ENCODE peak calls at places on chromosomes 5 and 9, in four cellular contexts. F, L, V and A are unnamed samples. For H3K9me3 and H3K4me1, the result is how much of the 10 kb centered on the place peaks cover.

GRCh38 chr5:37132646-37133045 is 116.5 kb downstream of the CPLANE1 start:
- DNase-seq in F (no peak), L (no peak), V (no peak), A (no peak)

GRCh38 chr5:59042201-59042600 is 459.3 kb downstream of the RAB3C start:
- DNase-seq in F (no peak), L (no peak), V (no peak), A (no peak)

GRCh38 chr5:123119334-123119986 is 30.4 kb downstream of the PRDM6 start:
- DNase-seq in L (peak), F (no peak), V (no peak), A (no peak)

GRCh38 chr9:20566401-20566800 is 55.9 kb downstream of the MLLT3 start:
- DNase-seq in L (no peak), F (no peak), V (no peak), A (no peak)

GRCh38 chr5:139657363-139658321 is 9.5 kb downstream of the CXXC5 start:
- DNase-seq in L (no peak), V (no peak), F (no peak), A (no peak)

GRCh38 chr5:161149078-161149477 is 297.1 kb upstream of the ATP10B start:
- DNase-seq in L (no peak), F (no peak), V (no peak), A (no peak)

GRCh38 chr5:172479034-172479783 is 24.9 kb upstream of the SH3PXD2B start:
- DNase-seq in V (peak), F (peak), L (peak), A (peak)

GRCh38 chr9:137176302-137177182 is 4.7 kb upstream of the TMEM210 start:
- DNase-seq in L (peak), F (peak), V (peak), A (peak)

GRCh38 chr9:101427337-101427736 is 8.2 kb downstream of the ALDOB start:
- DNase-seq in V (no peak), L (no peak), F (no peak), A (no peak)

GRCh38 chr9:11194249-11194648 is 581.4 kb upstream of the PTPRD start:
- DNase-seq in V (no peak), F (peak), L (no peak), A (no peak)

GRCh38 chr9:11192993-11193392 is 580.2 kb upstream of the PTPRD start:
- DNase-seq in V (no peak), L (no peak), F (no peak), A (no peak)

GRCh38 chr9:11190719-11191118 is 577.9 kb upstream of the PTPRD start:
- DNase-seq in F (no peak), V (no peak), L (no peak), A (no peak)
- H3K9me3 ChIP-seq in F (under half), V (under half), L (under half), A (under half)

DNA sequence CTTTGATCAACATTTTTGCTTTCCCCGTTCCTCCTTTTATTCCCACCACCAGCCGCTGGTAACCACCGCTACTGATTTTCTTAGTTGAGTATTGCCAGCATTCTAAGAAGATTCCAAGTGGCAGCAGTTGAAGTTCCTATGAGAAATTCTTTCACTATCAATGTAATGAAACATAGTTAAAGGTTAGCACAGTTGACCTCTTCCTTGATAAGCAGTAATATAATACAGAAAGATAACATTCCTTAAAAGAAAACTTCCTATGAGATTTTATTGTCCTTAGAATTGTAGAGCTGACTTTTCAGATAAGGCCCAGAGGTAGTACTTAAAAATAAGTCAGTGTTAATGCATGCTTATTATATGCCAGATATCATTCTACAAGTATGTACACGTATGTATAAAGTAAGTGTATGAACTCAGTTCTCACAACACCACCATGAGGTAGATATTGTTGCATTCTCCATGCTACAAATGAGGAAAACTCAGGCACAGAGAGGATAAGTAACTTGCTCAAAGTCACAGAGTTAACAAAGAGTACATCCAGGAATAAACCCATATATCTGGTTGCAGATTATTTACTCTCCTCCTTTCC is 15.3 kb downstream of the AP3S1 start:
- DNase-seq in F (no peak), L (peak), V (no peak), A (no peak)
- H3K4me3 ChIP-seq in F (no peak), L (no peak), V (no peak), A (no peak)

DNA sequence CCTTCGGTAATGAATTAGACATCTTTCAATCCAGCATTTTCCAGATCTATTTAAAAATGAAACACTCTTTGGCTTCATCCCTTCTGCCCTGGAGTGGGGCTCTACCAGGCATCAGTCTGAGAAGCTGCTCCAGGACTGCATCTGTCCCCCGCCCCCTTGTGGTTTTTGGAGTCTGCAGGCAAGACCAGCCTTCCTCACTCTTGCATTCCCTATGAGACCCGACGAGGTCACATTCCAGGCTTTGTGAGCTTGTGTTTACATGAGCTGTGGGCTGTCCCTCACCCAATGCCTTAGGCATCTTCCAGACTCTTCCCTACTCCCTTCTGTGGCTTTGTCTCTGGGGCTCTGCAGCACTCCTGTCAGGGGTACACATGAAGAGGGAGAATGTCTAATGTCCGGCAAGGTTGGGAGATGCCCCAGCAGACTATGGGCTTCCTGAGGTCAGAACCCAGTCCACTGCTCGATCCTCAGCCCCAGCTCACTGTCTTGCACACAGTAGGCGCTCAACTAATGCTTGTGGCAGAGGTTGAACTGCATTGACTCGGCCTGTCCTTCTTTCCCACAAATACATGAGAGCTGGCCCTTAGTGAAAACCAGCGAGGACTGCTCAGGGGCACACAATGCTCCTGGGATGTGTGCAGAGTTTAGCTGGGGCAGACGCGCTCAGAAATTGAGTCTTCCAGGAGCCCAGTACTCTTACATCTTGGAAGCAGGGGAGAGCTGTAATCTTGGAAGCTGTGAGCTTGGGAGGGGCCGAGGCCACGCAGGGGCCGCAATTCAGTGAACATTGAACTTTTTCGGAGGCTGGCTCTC is 11.6 kb upstream of the GADD45G start:
- DNase-seq in V (no peak), F (no peak), L (peak), A (no peak)
- H3K4me1 ChIP-seq in V (under half), F (under half), L (under half), A (under half)

GRCh38 chr5:61082516-61083280 is 79.6 kb downstream of the SMIM15 start:
- DNase-seq in L (no peak), V (no peak), F (no peak), A (no peak)

GRCh38 chr5:61087921-61088320 is 74.3 kb downstream of the SMIM15 start:
- DNase-seq in F (no peak), L (no peak), V (no peak), A (no peak)

GRCh38 chr5:61085885-61086284 is 76.4 kb downstream of the SMIM15 start:
- DNase-seq in V (no peak), F (no peak), L (no peak), A (no peak)

GRCh38 chr5:61089351-61089750 is 72.9 kb downstream of the SMIM15 start:
- DNase-seq in V (no peak), F (no peak), L (no peak), A (no peak)

DNA sequence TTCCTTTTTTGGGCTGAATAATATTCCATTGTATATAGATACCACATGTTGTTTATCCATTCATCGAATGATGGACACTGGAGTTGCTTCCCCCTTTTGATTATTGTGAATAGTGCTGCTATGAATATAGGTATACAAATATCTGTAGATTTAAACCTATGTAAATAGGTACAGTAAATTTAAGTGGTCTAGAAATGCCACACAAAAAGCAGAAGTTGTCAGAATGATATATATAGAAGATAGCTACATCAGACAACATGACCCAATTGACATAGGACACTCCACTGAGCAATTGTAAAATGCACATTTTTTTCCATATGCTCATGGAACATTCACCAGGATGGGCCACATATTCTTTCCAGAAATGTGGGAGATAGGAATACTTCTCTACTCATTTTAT is 77.6 kb downstream of the SMIM15 start:
- DNase-seq in F (no peak), V (no peak), L (no peak), A (no peak)
- H3K9me3 ChIP-seq in F (under half), V (under half), L (under half), A (under half)

GRCh38 chr9:35948901-35949318 is 9.0 kb downstream of the OR2S2 start:
- DNase-seq in V (no peak), F (no peak), L (no peak), A (peak)

GRCh38 chr9:35952526-35953191 is 5.3 kb downstream of the OR2S2 start:
- DNase-seq in V (no peak), F (no peak), L (no peak), A (no peak)

GRCh38 chr9:35945341-35946018 is 12.5 kb downstream of the OR2S2 start:
- DNase-seq in L (peak), V (peak), F (peak), A (peak)

GRCh38 chr9:35951736-35952135 is 6.2 kb downstream of the OR2S2 start:
- DNase-seq in L (no peak), F (no peak), V (no peak), A (no peak)

DNA sequence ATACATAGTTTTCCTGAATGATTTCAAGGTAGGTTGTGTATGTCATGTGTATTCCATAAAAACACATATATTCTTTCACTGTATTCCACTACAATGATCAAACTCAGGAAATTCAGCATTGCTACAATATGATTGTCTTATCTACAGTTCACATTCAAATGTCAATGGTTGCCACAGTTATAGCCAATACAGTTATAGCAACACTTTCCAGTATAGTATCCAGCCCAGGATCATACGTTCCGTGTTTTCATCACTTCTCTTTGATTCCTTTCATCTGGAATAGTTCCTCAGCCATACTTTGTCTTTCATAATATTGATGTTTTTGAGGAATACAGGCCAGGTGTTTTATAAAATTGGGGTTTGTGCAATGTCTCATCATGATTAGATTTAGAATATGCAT is 9.5 kb downstream of the OR2S2 start:
- DNase-seq in L (no peak), V (no peak), F (no peak), A (no peak)
- H3K4me3 ChIP-seq in L (no peak), V (no peak), F (no peak), A (no peak)

DNA sequence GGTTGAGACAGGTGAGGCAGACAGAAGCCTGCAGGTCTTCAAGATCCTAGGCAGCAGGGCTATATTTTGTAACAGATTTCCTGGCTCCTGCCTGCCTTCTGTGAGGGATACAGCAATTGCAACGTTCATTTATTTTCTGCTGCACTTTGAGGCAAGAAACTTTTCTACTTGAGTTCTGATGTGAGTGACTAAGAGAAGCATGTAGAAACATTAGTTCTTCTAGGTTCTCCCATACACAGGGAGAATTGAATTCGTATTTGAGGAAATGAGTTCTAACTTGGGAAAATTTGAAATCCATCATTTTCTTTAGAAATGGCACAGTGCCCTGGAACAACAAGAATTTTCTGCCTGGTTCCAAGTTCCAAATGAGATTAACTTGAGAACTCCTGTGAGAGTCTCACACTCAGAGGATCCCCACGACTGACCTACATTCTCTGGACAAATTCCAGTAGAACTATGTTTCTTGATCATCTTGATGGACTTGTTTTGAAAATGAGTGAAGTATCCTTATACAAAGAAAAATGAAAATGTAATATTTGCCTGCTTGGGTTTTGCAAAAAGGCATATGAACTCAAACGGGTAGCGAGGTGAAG is 15.0 kb downstream of the MAMDC2 start:
- DNase-seq in V (no peak), L (no peak), F (no peak), A (no peak)
- H3K4me1 ChIP-seq in V (under half), L (under half), F (half or more), A (under half)